ENCODE peak calls at places on chromosomes 11 and 22, in seven cellular contexts. K is left cardiac atrium; S is activated CD8-positive, alpha-beta T cell treated with anti-CD3 and anti-CD28 coated beads for 36 hours; Z is natural killer cell treated with Interleukin-12 subunit alpha and Interleukin-12 subunit beta and Interleukin-15 and Interleukin-18, amount 100 ng/mL, for 72 hours; T is stimulated activated naive CD8-positive, alpha-beta T cell treated with anti-CD3 and anti-CD28 coated beads, Interleukin-15, amount 100 ng/mL, for 72 hours; F is foreskin keratinocyte; P is right cardiac atrium. U is an unnamed sample.

GRCh38 chr11:62922653-62923371 is 1.6 kb upstream of the CHRM1 start:
- ATAC-seq in T (peak; percentile 54), P (no peak), F (no peak), K (peak; percentile 14), Z (no peak), S (peak; percentile 74), U (peak; percentile 69)

GRCh38 chr22:35742342-35743100 is 24.8 kb downstream of the APOL5 start:
- ATAC-seq in S (peak; percentile 34), T (no peak), F (peak; percentile 82), K (peak; percentile 76), Z (no peak), P (no peak), U (peak; percentile 79)

GRCh38 chr22:25382762-25383161 is 163.3 kb downstream of the CRYBB2 start:
- ATAC-seq in K (no peak), S (no peak), F (peak; percentile 39), T (no peak), Z (no peak), P (no peak), U (no peak)

GRCh38 chr22:31743871-31744270 is 6.1 kb downstream of the PRR14L start:
- ATAC-seq in P (no peak), T (no peak), Z (no peak), S (no peak), K (no peak), F (no peak), U (no peak)

GRCh38 chr11:2293396-2294339 is 8.1 kb downstream of the C11orf21 start:
- ATAC-seq in T (no peak), F (no peak), Z (no peak), P (no peak), K (no peak), S (no peak), U (no peak)

GRCh38 chr11:68345776-68346728 is 33.7 kb downstream of the LRP5 start:
- ATAC-seq in Z (no peak), S (no peak), F (no peak), P (peak; percentile 80), K (peak; percentile 84), T (no peak), U (no peak)

GRCh38 chr22:35995345-35995744 is 33.3 kb downstream of the RBFOX2 start:
- ATAC-seq in T (no peak), K (peak; percentile 68), F (no peak), S (no peak), Z (no peak), P (peak; percentile 64), U (no peak)

GRCh38 chr11:3166268-3167142 is 1.4 kb upstream of the OSBPL5 start:
- ATAC-seq in S (no peak), F (no peak), P (no peak), Z (no peak), K (no peak), T (no peak), U (no peak)

GRCh38 chr11:86481399-86481798 is 106.7 kb downstream of the CCDC81 start:
- ATAC-seq in Z (no peak), F (no peak), S (no peak), K (no peak), P (no peak), T (no peak), U (no peak)

GRCh38 chr11:113908107-113908506 is 3.5 kb downstream of the HTR3B start:
- ATAC-seq in T (no peak), K (no peak), P (no peak), S (no peak), Z (no peak), F (no peak), U (no peak)

GRCh38 chr11:86802601-86803051 is 2.3 kb downstream of the PRSS23 start:
- ATAC-seq in P (no peak), F (peak; percentile 73), T (peak; percentile 24), K (peak; percentile 11), Z (no peak), S (peak; percentile 38), U (peak; percentile 61)

GRCh38 chr22:33577862-33578411 is 342.3 kb downstream of the LARGE1 start:
- ATAC-seq in S (no peak), P (no peak), F (no peak), T (no peak), K (no peak), Z (no peak), U (no peak)

GRCh38 chr22:22752556-22753477 is 108.4 kb downstream of the GGTLC2 start:
- ATAC-seq in Z (no peak), S (peak; percentile 5), T (no peak), K (peak; percentile 33), F (peak; percentile 16), P (no peak), U (no peak)

GRCh38 chr11:1146311-1146864 is 11.4 kb upstream of the MUC5AC start:
- ATAC-seq in F (no peak), S (no peak), T (no peak), Z (no peak), P (no peak), K (no peak), U (no peak)

GRCh38 chr22:28792491-28793383 is 7.6 kb downstream of the XBP1 start:
- ATAC-seq in K (peak; percentile 31), T (peak; percentile 67), F (no peak), S (peak; percentile 29), Z (peak; percentile 70), P (no peak), U (peak; percentile 5)

GRCh38 chr11:10273738-10274137 is 20.3 kb downstream of the SBF2 start:
- ATAC-seq in P (no peak), T (peak; percentile 53), K (no peak), Z (no peak), S (peak; percentile 58), F (no peak), U (peak; percentile 43)

GRCh38 chr22:23273445-23274145 is 93.3 kb downstream of the BCR start:
- ATAC-seq in F (no peak), T (no peak), K (no peak), P (no peak), S (no peak), Z (no peak), U (no peak)

GRCh38 chr11:36352919-36353318 is 56.8 kb downstream of the PRR5L start:
- ATAC-seq in F (no peak), Z (peak; percentile 88), S (peak; percentile 84), K (peak; percentile 34), T (peak; percentile 95), P (no peak), U (peak; percentile 84)

GRCh38 chr11:20363149-20363499 is 390 bp upstream of the HTATIP2 start:
- ATAC-seq in Z (no peak), F (no peak), P (no peak), T (peak; percentile 3), S (peak; percentile 3), K (no peak), U (no peak)

U was measured in activated T-helper 17 cell treated with anti-CD3 and anti-CD28 coated beads, Interleukin-2, amount 50 U/mL, for 72 hours.